ENCODE peak calls at places on chromosomes 7 and 10, in eight cellular contexts. One of them, this sample, is unnamed.

GRCh38 chr10:33571616-33572015 is 237.1 kb upstream of the NRP1 start:
- DNase-seq in globus pallidus: no peak
- DNase-seq in NB4: no peak
- DNase-seq in NCI-H446: no peak
- DNase-seq in fibroblast of mammary gland: no peak
- DNase-seq in WERI-Rb-1: no peak
- DNase-seq in AG10803: no peak
- DNase-seq in GF-D8: no peak
- DNase-seq in this sample: peak

GRCh38 chr10:89845541-89846275 is 144.3 kb downstream of the KIF20B start:
- DNase-seq in WERI-Rb-1: no peak
- DNase-seq in fibroblast of mammary gland: peak
- DNase-seq in NCI-H446: no peak
- DNase-seq in AG10803: peak
- DNase-seq in globus pallidus: no peak
- DNase-seq in GF-D8: no peak
- DNase-seq in NB4: no peak
- DNase-seq in this sample: peak

GRCh38 chr10:22003964-22004281 is 393 bp upstream of the DNAJC1 start:
- DNase-seq in globus pallidus: no peak
- DNase-seq in AG10803: no peak
- DNase-seq in NB4: no peak
- DNase-seq in GF-D8: no peak
- DNase-seq in NCI-H446: no peak
- DNase-seq in WERI-Rb-1: no peak
- DNase-seq in fibroblast of mammary gland: no peak
- DNase-seq in this sample: no peak

GRCh38 chr7:32660936-32661335 is 165.6 kb downstream of the AVL9 start:
- DNase-seq in globus pallidus: no peak
- DNase-seq in GF-D8: peak
- DNase-seq in fibroblast of mammary gland: no peak
- DNase-seq in NB4: peak
- DNase-seq in WERI-Rb-1: no peak
- DNase-seq in AG10803: peak
- DNase-seq in NCI-H446: no peak
- DNase-seq in this sample: peak

GRCh38 chr7:135770139-135770710 is 21.6 kb upstream of the FAM180A start:
- DNase-seq in globus pallidus: no peak
- DNase-seq in fibroblast of mammary gland: peak
- DNase-seq in AG10803: peak
- DNase-seq in WERI-Rb-1: no peak
- DNase-seq in GF-D8: no peak
- DNase-seq in NB4: no peak
- DNase-seq in NCI-H446: no peak
- DNase-seq in this sample: peak

GRCh38 chr10:121722665-121723064 is 124.4 kb upstream of the FGFR2 start:
- DNase-seq in fibroblast of mammary gland: peak
- DNase-seq in AG10803: peak
- DNase-seq in GF-D8: no peak
- DNase-seq in NCI-H446: no peak
- DNase-seq in NB4: no peak
- DNase-seq in WERI-Rb-1: no peak
- DNase-seq in globus pallidus: no peak
- DNase-seq in this sample: no peak

GRCh38 chr7:112360681-112361080 is 89.6 kb upstream of the IFRD1 start:
- DNase-seq in globus pallidus: no peak
- DNase-seq in GF-D8: no peak
- DNase-seq in NCI-H446: no peak
- DNase-seq in WERI-Rb-1: no peak
- DNase-seq in NB4: no peak
- DNase-seq in fibroblast of mammary gland: no peak
- DNase-seq in AG10803: peak
- DNase-seq in this sample: no peak

GRCh38 chr7:64951250-64951848 is 39.5 kb downstream of the ZNF117 start:
- DNase-seq in AG10803: peak
- DNase-seq in globus pallidus: peak
- DNase-seq in NCI-H446: no peak
- DNase-seq in fibroblast of mammary gland: peak
- DNase-seq in NB4: peak
- DNase-seq in WERI-Rb-1: no peak
- DNase-seq in GF-D8: peak
- DNase-seq in this sample: peak

GRCh38 chr7:83366629-83367028 is 203.9 kb upstream of the PCLO start:
- DNase-seq in AG10803: no peak
- DNase-seq in fibroblast of mammary gland: no peak
- DNase-seq in GF-D8: no peak
- DNase-seq in NB4: no peak
- DNase-seq in NCI-H446: no peak
- DNase-seq in WERI-Rb-1: no peak
- DNase-seq in globus pallidus: no peak
- DNase-seq in this sample: peak

GRCh38 chr10:110429301-110429700 is 68.4 kb upstream of the DUSP5 start:
- DNase-seq in WERI-Rb-1: no peak
- DNase-seq in NB4: no peak
- DNase-seq in AG10803: no peak
- DNase-seq in NCI-H446: no peak
- DNase-seq in globus pallidus: no peak
- DNase-seq in GF-D8: no peak
- DNase-seq in fibroblast of mammary gland: peak
- DNase-seq in this sample: no peak

GRCh38 chr7:106779877-106780276 is 85.2 kb upstream of the PIK3CG start:
- DNase-seq in GF-D8: no peak
- DNase-seq in WERI-Rb-1: peak
- DNase-seq in fibroblast of mammary gland: no peak
- DNase-seq in NB4: peak
- DNase-seq in NCI-H446: no peak
- DNase-seq in AG10803: no peak
- DNase-seq in globus pallidus: no peak
- DNase-seq in this sample: no peak

GRCh38 chr10:92552310-92552709 is 21.6 kb downstream of the IDE start:
- DNase-seq in WERI-Rb-1: no peak
- DNase-seq in NCI-H446: no peak
- DNase-seq in fibroblast of mammary gland: no peak
- DNase-seq in globus pallidus: no peak
- DNase-seq in AG10803: no peak
- DNase-seq in NB4: peak
- DNase-seq in GF-D8: no peak
- DNase-seq in this sample: no peak

GRCh38 chr10:87590705-87591588 is 68.7 kb upstream of the PAPSS2 start:
- DNase-seq in AG10803: no peak
- DNase-seq in WERI-Rb-1: no peak
- DNase-seq in NB4: no peak
- DNase-seq in GF-D8: no peak
- DNase-seq in NCI-H446: no peak
- DNase-seq in globus pallidus: no peak
- DNase-seq in fibroblast of mammary gland: peak
- DNase-seq in this sample: peak

GRCh38 chr10:89659185-89660131 is 14.4 kb upstream of the PANK1 start:
- DNase-seq in globus pallidus: no peak
- DNase-seq in NB4: no peak
- DNase-seq in NCI-H446: no peak
- DNase-seq in GF-D8: no peak
- DNase-seq in fibroblast of mammary gland: peak
- DNase-seq in WERI-Rb-1: no peak
- DNase-seq in AG10803: peak
- DNase-seq in this sample: peak

GRCh38 chr10:29784175-29784773 is 149.5 kb upstream of the SVIL start:
- DNase-seq in AG10803: peak
- DNase-seq in WERI-Rb-1: no peak
- DNase-seq in fibroblast of mammary gland: peak
- DNase-seq in NCI-H446: no peak
- DNase-seq in NB4: no peak
- DNase-seq in globus pallidus: no peak
- DNase-seq in GF-D8: no peak
- DNase-seq in this sample: peak

This sample was measured in choroid plexus epithelial cell.